ENCODE peak calls at places on chromosomes 2 and 18, in six cellular contexts. L, K, Q, M, T and F are unnamed samples.

GRCh38 chr18:39591647-39592046 is 2026.0 kb upstream of the CELF4 start:
- ATAC-seq in T (no peak), K (no peak), L (no peak), M (no peak), Q (no peak), F (no peak)

GRCh38 chr18:51655327-51655698 is 457.8 kb upstream of the MEX3C start:
- ATAC-seq in Q (no peak), K (no peak), L (no peak), M (no peak), T (no peak), F (no peak)

GRCh38 chr2:161708350-161708974 is 84.2 kb downstream of the SLC4A10 start:
- ATAC-seq in K (no peak), Q (no peak), L (no peak), T (no peak), M (peak), F (no peak)

GRCh38 chr18:45997689-45998088 is 30.6 kb upstream of the EPG5 start:
- ATAC-seq in K (no peak), L (no peak), M (peak), Q (no peak), T (peak), F (no peak)

GRCh38 chr18:22230403-22231042 is 61.1 kb downstream of the GATA6 start:
- ATAC-seq in K (no peak), T (no peak), Q (no peak), L (no peak), M (no peak), F (no peak)

GRCh38 chr18:59884331-59884730 is 15.5 kb upstream of the PMAIP1 start:
- ATAC-seq in L (no peak), K (no peak), M (no peak), Q (no peak), T (no peak), F (no peak)

GRCh38 chr2:218423584-218423983 is 4.7 kb downstream of the VIL1 start:
- ATAC-seq in M (no peak), L (no peak), T (no peak), Q (no peak), K (no peak), F (no peak)

GRCh38 chr2:96823203-96823602 is 7.1 kb downstream of the CNNM3 start:
- ATAC-seq in L (no peak), Q (peak), M (no peak), T (no peak), K (peak), F (no peak)

GRCh38 chr18:79353238-79353637 is 42.5 kb upstream of the NFATC1 start:
- ATAC-seq in K (no peak), M (no peak), L (no peak), T (no peak), Q (peak), F (no peak)

GRCh38 chr2:134466141-134466540 is 212.3 kb downstream of the MGAT5 start:
- ATAC-seq in T (no peak), M (no peak), K (no peak), L (no peak), Q (no peak), F (no peak)

GRCh38 chr2:105822186-105822585 is 77.5 kb downstream of the NCK2 start:
- ATAC-seq in T (peak), M (peak), L (peak), Q (no peak), K (no peak), F (no peak)